ENCODE peak calls at places on chromosomes 13 and 19, in four cellular contexts. Z, K, M and J are unnamed samples.

GRCh38 chr19:49920624-49921363 is 8.2 kb upstream of the ATF5 start:
- DNase-seq in Z (no peak), K (no peak), M (peak; percentile 87), J (no peak)

GRCh38 chr13:42970824-42971669 is 21.0 kb downstream of the EPSTI1 start:
- DNase-seq in Z (peak; percentile 30), K (no peak), M (no peak), J (peak; percentile 30)

GRCh38 chr13:45068036-45069001 is 52.0 kb upstream of the GTF2F2 start:
- DNase-seq in Z (no peak), K (no peak), M (no peak), J (no peak)

GRCh38 chr19:3897936-3898335 is 17.5 kb downstream of the ATCAY start:
- DNase-seq in Z (no peak), K (no peak), M (no peak), J (no peak)

GRCh38 chr19:29546583-29547190 is 20.9 kb downstream of the VSTM2B start:
- DNase-seq in Z (no peak), K (peak; percentile 19), M (no peak), J (no peak)

GRCh38 chr19:4206818-4207484 is 22.4 kb upstream of the EBI3 start:
- DNase-seq in Z (no peak), K (no peak), M (no peak), J (no peak)

GRCh38 chr19:34556500-34556899 is 74.9 kb downstream of the WTIP start:
- DNase-seq in Z (peak; percentile 49), K (no peak), M (no peak), J (no peak)

GRCh38 chr13:21458457-21458815 is 667 bp downstream of the ZDHHC20 start:
- DNase-seq in Z (peak; percentile 51), K (peak; percentile 64), M (no peak), J (no peak)

GRCh38 chr19:52007436-52007804 is 591 bp downstream of the ZNF615 start:
- DNase-seq in Z (peak; percentile 41), K (no peak), M (no peak), J (no peak)

GRCh38 chr19:23311551-23311950 is 61.4 kb upstream of the ZNF724 start:
- DNase-seq in Z (no peak), K (no peak), M (no peak), J (no peak)